ENCODE peak calls at places on chromosomes 2 and 18, in nine cellular contexts. V is effector CD4-positive, alpha-beta T cell; W is stimulated activated CD8-positive, alpha-beta memory T cell treated with anti-CD3 and anti-CD28 coated beads, Interleukin-15, amount 100 ng/mL, for 24 hours; I is effector memory CD4-positive, alpha-beta T cell; S is AG08396; D is effector memory CD8-positive, alpha-beta T cell; J is caudate nucleus; M is D721Med; B is NCI-H2081. O is an unnamed sample.

GRCh38 chr2:70767094-70767698 is 804 bp downstream of the ADD2 start:
- DNase-seq in D (no peak), V (no peak), W (no peak), M (no peak), J (no peak), S (no peak), I (no peak), B (peak; percentile 70), O (no peak)

GRCh38 chr2:207416936-207417718 is 112.6 kb upstream of the CREB1 start:
- DNase-seq in J (no peak), I (no peak), M (no peak), B (no peak), S (no peak), D (no peak), W (no peak), V (no peak), O (no peak)

GRCh38 chr2:136253288-136254004 is 135.5 kb upstream of the CXCR4 start:
- DNase-seq in V (no peak), W (no peak), D (no peak), J (no peak), M (no peak), I (no peak), B (no peak), S (no peak), O (no peak)

GRCh38 chr2:236236559-236237450 is 27.4 kb downstream of the ASB18 start:
- DNase-seq in J (no peak), M (no peak), V (no peak), D (no peak), B (no peak), W (no peak), I (no peak), S (peak; percentile 53), O (no peak)

GRCh38 chr2:128435576-128436497 is 117.2 kb upstream of the HS6ST1 start:
- DNase-seq in B (no peak), J (no peak), V (no peak), W (no peak), M (no peak), I (no peak), S (no peak), D (no peak), O (no peak)

GRCh38 chr2:214713080-214713830 is 96.2 kb downstream of the BARD1 start:
- DNase-seq in I (no peak), M (no peak), D (no peak), J (no peak), S (no peak), W (no peak), B (peak; percentile 3), V (no peak), O (no peak)

GRCh38 chr2:149561309-149561926 is 26.2 kb downstream of the MMADHC start:
- DNase-seq in D (peak; percentile 40), S (peak; percentile 8), J (no peak), B (peak; percentile 29), I (no peak), W (no peak), M (no peak), V (peak; percentile 16), O (peak; percentile 57)

GRCh38 chr18:47296462-47296861 is 45.0 kb upstream of the SKOR2 start:
- DNase-seq in S (no peak), B (no peak), M (no peak), D (no peak), W (no peak), I (no peak), J (no peak), V (no peak), O (no peak)

GRCh38 chr18:3224223-3224622 is 4.5 kb upstream of the MYOM1 start:
- DNase-seq in S (no peak), J (no peak), V (no peak), B (no peak), D (no peak), M (no peak), W (no peak), I (no peak), O (no peak)

GRCh38 chr2:235968616-235969324 is 199.4 kb downstream of the GBX2 start:
- DNase-seq in D (no peak), I (no peak), J (no peak), S (no peak), M (no peak), W (no peak), V (no peak), B (no peak), O (no peak)

GRCh38 chr2:119290859-119291587 is 67.4 kb downstream of the STEAP3 start:
- DNase-seq in J (peak; percentile 52), I (no peak), V (no peak), M (peak; percentile 48), D (no peak), W (peak; percentile 26), S (peak; percentile 70), B (peak; percentile 73), O (peak; percentile 52)